ENCODE peak calls at places on chromosomes 6 and 20, in nine cellular contexts. S, T, F, K, J, N, W, O and M are unnamed samples.
A peak's percentile ranks its signal among the peaks of the same experiment; 100 is the strongest.

GRCh38 chr20:38843346-38843745 is 37.8 kb downstream of the PPP1R16B start:
- DNase-seq in S (no peak), O (no peak), N (no peak), W (no peak), J (no peak), F (no peak), K (no peak), T (no peak), M (no peak)

GRCh38 chr6:140226637-140227036 is 852.2 kb upstream of the CITED2 start:
- DNase-seq in S (no peak), T (no peak), F (no peak), O (no peak), W (no peak), J (no peak), K (no peak), N (no peak), M (no peak)

GRCh38 chr20:34526466-34526865 is 10.2 kb downstream of the DYNLRB1 start:
- DNase-seq in N (no peak), J (no peak), W (no peak), S (no peak), T (no peak), O (no peak), F (no peak), K (no peak), M (no peak)

GRCh38 chr20:1555952-1556351 is 1.6 kb downstream of the SIRPD start:
- DNase-seq in S (no peak), O (no peak), K (no peak), F (no peak), W (no peak), T (no peak), J (no peak), N (no peak), M (no peak)

GRCh38 chr20:25296094-25297093 is 48.5 kb downstream of the PYGB start:
- DNase-seq in F (no peak), O (no peak), S (peak; percentile 61), T (no peak), K (peak; percentile 47), N (no peak), J (peak; percentile 62), W (peak; percentile 57), M (no peak)

GRCh38 chr6:20205722-20206154 is 6.5 kb downstream of the MBOAT1 start:
- DNase-seq in O (no peak), N (no peak), J (no peak), K (no peak), W (no peak), F (no peak), T (no peak), S (no peak), M (no peak)

GRCh38 chr20:30816182-30816645 is 441.2 kb upstream of the DEFB115 start:
- DNase-seq in T (no peak), F (no peak), W (no peak), J (peak; percentile 53), K (peak; percentile 60), S (no peak), O (no peak), N (no peak), M (no peak)

GRCh38 chr6:28580484-28580883 is 54.8 kb downstream of the GPX5 start:
- DNase-seq in W (peak; percentile 12), S (peak; percentile 41), N (no peak), K (no peak), F (no peak), O (no peak), J (no peak), T (no peak), M (no peak)

GRCh38 chr6:36349240-36349639 is 12.6 kb upstream of the BNIP5 start:
- DNase-seq in T (no peak), W (no peak), J (peak; percentile 4), S (peak; percentile 50), K (no peak), O (no peak), N (no peak), F (no peak), M (no peak)

GRCh38 chr6:15460110-15460727 is 202.6 kb downstream of the DTNBP1 start:
- DNase-seq in J (peak; percentile 35), O (no peak), S (peak; percentile 68), K (no peak), F (no peak), T (no peak), W (no peak), N (no peak), M (no peak)

GRCh38 chr6:81987293-81987692 is 234.8 kb upstream of the TENT5A start:
- DNase-seq in N (no peak), K (no peak), F (no peak), J (no peak), O (no peak), T (no peak), W (no peak), S (no peak), M (no peak)

GRCh38 chr20:34532751-34533150 is 16.5 kb downstream of the DYNLRB1 start:
- DNase-seq in T (no peak), N (no peak), S (no peak), W (no peak), O (no peak), K (no peak), F (no peak), J (no peak), M (no peak)

GRCh38 chr20:21702553-21703467 is 2.7 kb upstream of the PAX1 start:
- DNase-seq in T (no peak), S (no peak), W (peak; percentile 35), F (peak; percentile 79), J (peak; percentile 98), O (no peak), N (no peak), K (peak; percentile 91), M (no peak)

GRCh38 chr6:6856538-6857523 is 250.9 kb upstream of the RREB1 start:
- DNase-seq in K (peak; percentile 71), J (peak; percentile 78), O (peak; percentile 71), W (peak; percentile 57), F (no peak), S (peak; percentile 98), T (no peak), N (no peak), M (no peak)
- H3K4me3 ChIP-seq in K (peak overlapping the region; percentile 21), J (no peak overlapping the region), O (peak overlapping the region; percentile 25), W (no peak overlapping the region), F (no peak overlapping the region), S (peak overlapping the region; percentile 36), T (no peak overlapping the region), N (no peak overlapping the region), M (peak overlapping the region; percentile 38)

DNA sequence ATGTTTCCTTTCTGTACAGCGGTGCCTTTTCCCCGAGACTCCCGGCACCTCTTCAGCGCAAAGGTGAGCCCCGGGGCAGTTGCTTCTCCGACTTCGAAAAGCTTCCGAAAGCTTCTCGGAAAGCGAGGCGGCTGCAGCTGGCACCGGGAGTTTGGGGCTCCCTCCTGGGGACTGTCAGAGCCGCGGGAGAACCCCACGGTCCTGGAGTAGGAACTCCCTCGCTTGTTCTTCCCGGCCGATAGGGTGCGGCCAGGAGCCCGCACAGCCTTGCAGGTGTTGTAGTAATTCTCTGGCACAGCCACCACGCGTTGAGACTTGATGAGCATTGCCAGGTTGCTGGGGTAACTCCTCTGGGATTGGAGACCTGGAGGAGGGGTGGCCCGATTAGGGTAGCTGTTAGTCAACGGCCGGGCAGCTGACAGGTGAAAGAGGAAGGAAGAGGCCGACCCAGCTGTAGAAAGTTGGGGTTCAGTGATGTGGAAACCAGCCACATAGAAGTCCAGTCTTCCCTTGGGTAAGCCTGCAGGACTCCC is 708 bp downstream of the KDM1B start:
- DNase-seq in T (peak; percentile 80), N (no peak), F (peak; percentile 65), O (peak; percentile 55), W (no peak), J (peak; percentile 93), K (peak; percentile 95), S (peak; percentile 87), M (no peak)
- H3K4me3 ChIP-seq in T (peak overlapping the region; percentile 90), N (peak overlapping the region; percentile 96), F (peak overlapping the region; percentile 94), O (peak overlapping the region; percentile 74), W (peak overlapping the region; percentile 89), J (peak overlapping the region; percentile 91), K (peak overlapping the region; percentile 87), S (peak overlapping the region; percentile 73), M (peak overlapping the region; percentile 92)

GRCh38 chr6:125019873-125020272 is 57.6 kb downstream of the RNF217 start:
- DNase-seq in J (peak; percentile 71), O (no peak), K (peak; percentile 35), N (no peak), S (no peak), W (no peak), F (no peak), T (no peak), M (no peak)
- H3K4me3 ChIP-seq in J (no peak overlapping the region), O (no peak overlapping the region), K (peak overlapping the region; percentile 15), N (no peak overlapping the region), S (no peak overlapping the region), W (no peak overlapping the region), F (no peak overlapping the region), T (no peak overlapping the region), M (no peak overlapping the region)

DNA sequence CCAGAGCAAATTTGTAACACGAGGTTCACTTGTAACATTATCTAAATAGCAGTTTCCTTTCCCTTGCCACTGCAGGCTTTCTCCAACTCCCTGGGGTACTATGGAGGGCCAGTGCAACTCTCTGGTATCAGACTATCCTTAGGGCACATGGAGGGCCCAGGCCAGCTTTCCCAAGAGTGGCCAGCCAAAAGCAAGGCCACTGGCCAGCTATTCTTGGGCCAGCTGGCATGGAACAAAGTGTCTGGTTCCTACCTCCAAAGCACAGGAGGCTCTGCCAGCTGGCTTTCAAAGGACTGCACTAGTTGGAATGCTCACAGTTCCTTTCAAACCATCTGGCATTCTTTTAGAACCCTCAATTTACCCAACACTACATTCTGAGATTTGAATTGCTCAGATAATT is 8.7 kb downstream of the RNF24 start:
- DNase-seq in W (no peak), J (no peak), K (peak; percentile 40), S (no peak), T (no peak), O (no peak), N (peak; percentile 55), F (peak; percentile 61), M (no peak)
- H3K4me3 ChIP-seq in W (no peak overlapping the region), J (no peak overlapping the region), K (no peak overlapping the region), S (no peak overlapping the region), T (no peak overlapping the region), O (no peak overlapping the region), N (no peak overlapping the region), F (no peak overlapping the region), M (peak overlapping the region; percentile 48)

DNA sequence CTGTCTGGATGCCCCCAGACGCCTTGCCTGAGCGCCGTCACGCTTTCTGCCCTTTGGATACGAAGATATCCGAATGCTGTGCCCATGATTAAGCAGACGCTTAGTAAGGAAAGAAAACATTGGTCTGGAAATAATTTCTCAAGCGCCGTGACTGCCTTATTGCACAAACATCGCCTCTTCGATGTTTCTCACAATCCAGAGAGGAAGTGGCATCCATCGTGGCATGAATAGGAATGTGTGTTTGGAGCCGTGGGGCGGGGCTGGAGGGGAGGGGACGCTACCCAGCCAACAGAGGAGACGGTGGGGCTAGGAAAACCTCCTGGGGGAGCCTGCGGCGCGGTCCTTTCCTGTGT is 564 bp upstream of the PPP1R14C start:
- DNase-seq in T (no peak), W (peak; percentile 42), S (peak; percentile 28), N (no peak), F (no peak), J (no peak), K (peak; percentile 54), O (no peak), M (peak; percentile 16)
- H3K4me3 ChIP-seq in T (peak overlapping the region; percentile 60), W (peak overlapping the region; percentile 32), S (peak overlapping the region; percentile 71), N (peak overlapping the region; percentile 36), F (peak overlapping the region; percentile 50), J (peak overlapping the region; percentile 45), K (peak overlapping the region; percentile 68), O (no peak overlapping the region), M (peak overlapping the region; percentile 83)